ENCODE peak calls at places on chromosome 1, in ten cellular contexts. D, G, V, O, W, M, E, X, R and B are unnamed samples.

GRCh38 chr1:241323510-241323909 is 33.5 kb downstream of the RGS7 start:
- DNase-seq in D (no peak), E (no peak), M (no peak), G (no peak), X (peak; percentile 40), W (peak; percentile 68), V (peak; percentile 46), R (no peak), O (no peak), B (no peak)

GRCh38 chr1:234733427-234733826 is 123.4 kb upstream of the IRF2BP2 start:
- DNase-seq in V (no peak), O (no peak), R (no peak), X (no peak), W (no peak), D (no peak), M (no peak), E (no peak), G (no peak), B (no peak)

GRCh38 chr1:55428944-55429931 is 214.1 kb upstream of the USP24 start:
- DNase-seq in M (no peak), R (peak; percentile 92), X (peak; percentile 96), G (no peak), E (peak; percentile 24), W (peak; percentile 99), V (peak; percentile 98), O (peak; percentile 88), D (no peak), B (no peak)

GRCh38 chr1:94258873-94259331 is 21.5 kb upstream of the ARHGAP29 start:
- DNase-seq in V (peak; percentile 88), D (no peak), W (peak; percentile 98), O (peak; percentile 24), R (peak; percentile 84), G (no peak), M (no peak), X (peak; percentile 87), E (no peak), B (no peak)

GRCh38 chr1:187032982-187033705 is 204.4 kb downstream of the PLA2G4A start:
- DNase-seq in R (no peak), O (no peak), V (peak; percentile 75), G (no peak), E (no peak), W (peak; percentile 59), M (no peak), D (no peak), X (no peak), B (no peak)

GRCh38 chr1:164635074-164635783 is 76.2 kb downstream of the PBX1 start:
- DNase-seq in X (no peak), M (no peak), V (no peak), G (no peak), O (no peak), W (no peak), R (no peak), D (no peak), E (no peak), B (no peak)

GRCh38 chr1:56808385-56808784 is 10.8 kb downstream of the FYB2 start:
- DNase-seq in O (no peak), R (no peak), V (no peak), M (no peak), G (no peak), D (no peak), X (no peak), W (no peak), E (no peak), B (no peak)

GRCh38 chr1:181985981-181986906 is 75.3 kb downstream of the ZNF648 start:
- DNase-seq in M (no peak), D (no peak), V (no peak), O (no peak), X (no peak), R (no peak), E (no peak), G (no peak), W (no peak), B (no peak)

GRCh38 chr1:29136463-29136915 is 12.8 kb upstream of the TMEM200B start:
- DNase-seq in M (peak; percentile 49), X (no peak), G (no peak), W (no peak), D (no peak), O (no peak), V (peak; percentile 65), E (no peak), R (no peak), B (no peak)

GRCh38 chr1:24558902-24559791 is 3.3 kb downstream of the NCMAP start:
- DNase-seq in M (no peak), R (no peak), G (no peak), V (peak; percentile 59), O (no peak), D (no peak), E (peak; percentile 48), X (peak; percentile 67), W (peak; percentile 75), B (no peak)

GRCh38 chr1:244118087-244118761 is 67.1 kb downstream of the ZBTB18 start:
- DNase-seq in D (no peak), G (no peak), M (no peak), O (no peak), R (no peak), X (no peak), W (no peak), E (no peak), V (no peak), B (no peak)
- H3K4me3 ChIP-seq in D (no peak overlapping the region), G (no peak overlapping the region), M (no peak overlapping the region), O (no peak overlapping the region), R (peak overlapping the region; percentile 54), X (no peak overlapping the region), W (no peak overlapping the region), E (no peak overlapping the region), V (no peak overlapping the region), B (no peak overlapping the region)

GRCh38 chr1:222457513-222457912 is 90.4 kb downstream of the HHIPL2 start:
- DNase-seq in M (no peak), R (no peak), X (no peak), V (no peak), W (no peak), D (no peak), G (no peak), O (no peak), E (no peak), B (no peak)

GRCh38 chr1:222454196-222454595 is 93.7 kb downstream of the HHIPL2 start:
- DNase-seq in E (no peak), G (no peak), V (no peak), X (no peak), O (no peak), M (no peak), D (no peak), W (no peak), R (no peak), B (no peak)

GRCh38 chr1:222457084-222457483 is 90.8 kb downstream of the HHIPL2 start:
- DNase-seq in R (no peak), V (no peak), D (no peak), M (no peak), E (no peak), G (no peak), O (no peak), W (no peak), X (no peak), B (no peak)

GRCh38 chr1:222455188-222455879 is 92.6 kb downstream of the HHIPL2 start:
- DNase-seq in W (peak; percentile 92), X (peak; percentile 76), D (peak; percentile 69), E (peak; percentile 86), O (peak; percentile 28), R (peak; percentile 84), M (peak; percentile 86), G (peak; percentile 16), V (peak; percentile 89), B (peak; percentile 51)

DNA sequence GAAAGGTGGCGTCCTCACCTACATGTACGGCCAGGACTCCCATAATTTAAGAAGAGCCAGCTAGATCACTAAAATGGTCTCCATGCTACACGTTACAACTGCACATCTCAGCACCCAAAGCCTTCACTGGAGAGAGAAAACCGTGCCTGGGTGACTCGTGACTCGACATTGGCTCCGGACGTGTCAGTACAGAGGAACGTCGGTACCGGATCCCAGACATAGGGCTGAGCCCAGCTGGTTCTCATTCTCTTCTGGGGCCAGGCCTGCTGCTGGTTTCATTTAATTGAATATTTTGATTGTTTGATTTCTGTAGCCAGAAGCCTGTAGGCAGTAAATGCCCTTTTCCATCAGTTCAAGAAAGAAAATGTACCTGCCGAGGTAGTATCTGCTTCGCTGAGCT is 93.1 kb downstream of the HHIPL2 start:
- DNase-seq in E (peak; percentile 25), R (no peak), V (no peak), D (no peak), W (no peak), O (no peak), G (no peak), M (no peak), X (no peak), B (no peak)
- H3K4me3 ChIP-seq in E (peak overlapping the region; percentile 26), R (peak overlapping the region; percentile 46), V (no peak overlapping the region), D (no peak overlapping the region), W (no peak overlapping the region), O (peak overlapping the region; percentile 63), G (no peak overlapping the region), M (no peak overlapping the region), X (no peak overlapping the region), B (no peak overlapping the region)

GRCh38 chr1:6811587-6811986 is 26.3 kb downstream of the CAMTA1 start:
- DNase-seq in M (no peak), D (no peak), W (no peak), E (no peak), R (no peak), V (peak; percentile 45), G (no peak), O (no peak), X (no peak), B (no peak)
- H3K4me3 ChIP-seq in M (no peak overlapping the region), D (no peak overlapping the region), W (no peak overlapping the region), E (no peak overlapping the region), R (no peak overlapping the region), V (no peak overlapping the region), G (no peak overlapping the region), O (peak overlapping the region; percentile 13), X (no peak overlapping the region), B (no peak overlapping the region)

GRCh38 chr1:116314305-116314919 is 58.6 kb upstream of the ATP1A1 start:
- DNase-seq in V (peak; percentile 24), R (no peak), W (no peak), G (no peak), X (no peak), O (no peak), M (no peak), D (no peak), E (peak; percentile 23), B (no peak)

GRCh38 chr1:116311756-116312691 is 61.0 kb upstream of the ATP1A1 start:
- DNase-seq in D (no peak), E (no peak), X (no peak), V (no peak), M (no peak), R (no peak), G (no peak), O (no peak), W (no peak), B (no peak)

GRCh38 chr1:116313776-116314175 is 59.3 kb upstream of the ATP1A1 start:
- DNase-seq in D (no peak), M (no peak), X (no peak), V (no peak), G (no peak), O (no peak), R (no peak), E (no peak), W (no peak), B (no peak)

GRCh38 chr1:116318897-116319296 is 54.1 kb upstream of the ATP1A1 start:
- DNase-seq in M (no peak), W (no peak), R (no peak), G (no peak), V (no peak), X (no peak), E (no peak), O (no peak), D (no peak), B (no peak)

DNA sequence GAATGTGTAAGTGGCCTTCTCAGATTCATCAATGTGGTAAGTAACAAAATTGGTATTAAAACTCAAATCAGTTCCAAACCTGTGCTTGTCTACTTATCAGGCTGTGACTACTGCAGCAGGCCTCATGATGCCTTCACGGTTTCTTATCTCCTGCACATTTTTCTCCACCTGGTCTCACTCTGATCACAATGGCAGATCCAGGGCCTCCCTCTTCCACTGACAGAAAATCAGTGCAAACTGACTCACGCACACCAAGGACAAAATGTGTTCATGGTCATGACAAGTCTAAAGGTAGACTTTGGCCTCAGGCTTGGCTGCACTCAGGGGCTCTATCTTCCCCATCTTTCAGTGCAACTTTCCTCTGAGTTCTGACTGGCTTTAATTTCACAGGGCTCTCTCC is 56.7 kb upstream of the ATP1A1 start:
- DNase-seq in V (no peak), O (no peak), D (no peak), G (no peak), X (no peak), R (no peak), W (no peak), E (no peak), M (no peak), B (no peak)
- H3K4me3 ChIP-seq in V (no peak overlapping the region), O (no peak overlapping the region), D (no peak overlapping the region), G (no peak overlapping the region), X (no peak overlapping the region), R (no peak overlapping the region), W (no peak overlapping the region), E (no peak overlapping the region), M (no peak overlapping the region), B (no peak overlapping the region)